ENCODE peak calls at places on chromosomes 11 and 22, in four cellular contexts. One of them, this sample, is unnamed.
A peak's percentile ranks its signal among the peaks of the same experiment; 100 is the strongest.

GRCh38 chr11:76671626-76672309 is 1.2 kb upstream of the LRRC32 start:
- DNase-seq in naive thymus-derived CD4-positive, alpha-beta T cell: no peak
- DNase-seq in H7: no peak
- DNase-seq in left lung: no peak
- DNase-seq in this sample: no peak

GRCh38 chr22:38087855-38088254 is 3.9 kb upstream of the SLC16A8 start:
- DNase-seq in left lung: no peak
- DNase-seq in H7: no peak
- DNase-seq in naive thymus-derived CD4-positive, alpha-beta T cell: no peak
- DNase-seq in this sample: no peak

GRCh38 chr11:61413496-61413895 is 16.3 kb downstream of the CPSF7 start:
- DNase-seq in H7: no peak
- DNase-seq in naive thymus-derived CD4-positive, alpha-beta T cell: no peak
- DNase-seq in left lung: no peak
- DNase-seq in this sample: no peak

GRCh38 chr11:130145975-130146776 is 13.4 kb upstream of the ST14 start:
- DNase-seq in naive thymus-derived CD4-positive, alpha-beta T cell: no peak
- DNase-seq in left lung: peak; percentile 86
- DNase-seq in H7: peak; percentile 91
- DNase-seq in this sample: no peak

GRCh38 chr11:134374891-134375550 is 37.0 kb downstream of the B3GAT1 start:
- DNase-seq in naive thymus-derived CD4-positive, alpha-beta T cell: no peak
- DNase-seq in left lung: no peak
- DNase-seq in H7: no peak
- DNase-seq in this sample: no peak

GRCh38 chr11:64631675-64632074 is 40.7 kb downstream of the SLC22A12 start:
- DNase-seq in H7: no peak
- DNase-seq in left lung: no peak
- DNase-seq in naive thymus-derived CD4-positive, alpha-beta T cell: no peak
- DNase-seq in this sample: no peak

GRCh38 chr11:35014352-35014751 is 97.9 kb downstream of the PDHX start:
- DNase-seq in left lung: no peak
- DNase-seq in H7: no peak
- DNase-seq in naive thymus-derived CD4-positive, alpha-beta T cell: no peak
- DNase-seq in this sample: no peak

GRCh38 chr11:126482586-126483108 is 127.2 kb downstream of the ST3GAL4 start:
- DNase-seq in left lung: no peak
- DNase-seq in H7: no peak
- DNase-seq in naive thymus-derived CD4-positive, alpha-beta T cell: no peak
- DNase-seq in this sample: no peak

GRCh38 chr11:1783725-1784529 is 20.2 kb upstream of the CTSD start:
- DNase-seq in H7: peak; percentile 48
- DNase-seq in left lung: no peak
- DNase-seq in naive thymus-derived CD4-positive, alpha-beta T cell: no peak
- DNase-seq in this sample: no peak

GRCh38 chr11:65013130-65013691 is 749 bp upstream of the ARL2 start:
- DNase-seq in H7: peak; percentile 97
- DNase-seq in left lung: peak; percentile 94
- DNase-seq in naive thymus-derived CD4-positive, alpha-beta T cell: no peak
- DNase-seq in this sample: no peak

GRCh38 chr11:76824083-76824939 is 36.4 kb upstream of the ACER3 start:
- DNase-seq in left lung: no peak
- DNase-seq in H7: no peak
- DNase-seq in naive thymus-derived CD4-positive, alpha-beta T cell: no peak
- DNase-seq in this sample: no peak

This sample was measured in CD4-positive, alpha-beta memory T cell.